ENCODE peak calls at places on chromosomes 16 and 17, in seven cellular contexts. One of them, this sample, is unnamed.

GRCh38 chr16:59148312-59148711 is 414.2 kb upstream of the GOT2 start:
- DNase-seq in DND-41: no peak
- DNase-seq in lower leg skin: peak
- DNase-seq in prostate gland: no peak
- DNase-seq in CD4-positive, CD25-positive, alpha-beta regulatory T cell: no peak
- DNase-seq in left lung: no peak
- DNase-seq in AG04449: no peak
- DNase-seq in this sample: peak

GRCh38 chr16:51989637-51990230 is 557.2 kb downstream of the TOX3 start:
- DNase-seq in DND-41: no peak
- DNase-seq in lower leg skin: peak
- DNase-seq in prostate gland: peak
- DNase-seq in CD4-positive, CD25-positive, alpha-beta regulatory T cell: no peak
- DNase-seq in left lung: no peak
- DNase-seq in AG04449: no peak
- DNase-seq in this sample: no peak

GRCh38 chr16:74726736-74727135 is 26.1 kb upstream of the MLKL start:
- DNase-seq in DND-41: peak
- DNase-seq in lower leg skin: no peak
- DNase-seq in prostate gland: no peak
- DNase-seq in CD4-positive, CD25-positive, alpha-beta regulatory T cell: no peak
- DNase-seq in left lung: no peak
- DNase-seq in AG04449: no peak
- DNase-seq in this sample: peak

GRCh38 chr17:66781135-66781534 is 53.8 kb upstream of the CACNG5 start:
- DNase-seq in DND-41: no peak
- DNase-seq in lower leg skin: no peak
- DNase-seq in prostate gland: no peak
- DNase-seq in CD4-positive, CD25-positive, alpha-beta regulatory T cell: no peak
- DNase-seq in left lung: peak
- DNase-seq in AG04449: no peak
- DNase-seq in this sample: no peak

GRCh38 chr16:84504420-84505248 is at the start of gene MEAK7:
- DNase-seq in DND-41: peak
- DNase-seq in lower leg skin: peak
- DNase-seq in prostate gland: peak
- DNase-seq in CD4-positive, CD25-positive, alpha-beta regulatory T cell: peak
- DNase-seq in left lung: peak
- DNase-seq in AG04449: peak
- DNase-seq in this sample: peak

GRCh38 chr17:45248132-45248936 is 13.6 kb downstream of the SPATA32 start:
- DNase-seq in DND-41: peak
- DNase-seq in lower leg skin: no peak
- DNase-seq in prostate gland: peak
- DNase-seq in CD4-positive, CD25-positive, alpha-beta regulatory T cell: peak
- DNase-seq in left lung: peak
- DNase-seq in AG04449: no peak
- DNase-seq in this sample: peak

GRCh38 chr16:11155284-11155806 is 100.7 kb downstream of the SOCS1 start:
- DNase-seq in DND-41: no peak
- DNase-seq in lower leg skin: no peak
- DNase-seq in prostate gland: no peak
- DNase-seq in CD4-positive, CD25-positive, alpha-beta regulatory T cell: no peak
- DNase-seq in left lung: peak
- DNase-seq in AG04449: peak
- DNase-seq in this sample: no peak

GRCh38 chr16:30658731-30659506 is 688 bp downstream of the FBRS start:
- DNase-seq in DND-41: peak
- DNase-seq in lower leg skin: peak
- DNase-seq in prostate gland: peak
- DNase-seq in CD4-positive, CD25-positive, alpha-beta regulatory T cell: no peak
- DNase-seq in left lung: peak
- DNase-seq in AG04449: peak
- DNase-seq in this sample: peak

GRCh38 chr16:19840524-19841110 is 44.0 kb downstream of the GPRC5B start:
- DNase-seq in DND-41: no peak
- DNase-seq in lower leg skin: no peak
- DNase-seq in prostate gland: no peak
- DNase-seq in CD4-positive, CD25-positive, alpha-beta regulatory T cell: no peak
- DNase-seq in left lung: no peak
- DNase-seq in AG04449: no peak
- DNase-seq in this sample: no peak

GRCh38 chr16:23842137-23842600 is 6.4 kb downstream of the PRKCB start:
- DNase-seq in DND-41: no peak
- DNase-seq in lower leg skin: no peak
- DNase-seq in prostate gland: no peak
- DNase-seq in CD4-positive, CD25-positive, alpha-beta regulatory T cell: no peak
- DNase-seq in left lung: no peak
- DNase-seq in AG04449: no peak
- DNase-seq in this sample: no peak

GRCh38 chr16:57356547-57356946 is 2.0 kb upstream of the CCL22 start:
- DNase-seq in DND-41: no peak
- DNase-seq in lower leg skin: no peak
- DNase-seq in prostate gland: no peak
- DNase-seq in CD4-positive, CD25-positive, alpha-beta regulatory T cell: no peak
- DNase-seq in left lung: no peak
- DNase-seq in AG04449: no peak
- DNase-seq in this sample: no peak

GRCh38 chr17:30380106-30380420 is 1.3 kb downstream of the CPD start:
- DNase-seq in DND-41: no peak
- DNase-seq in lower leg skin: no peak
- DNase-seq in prostate gland: no peak
- DNase-seq in CD4-positive, CD25-positive, alpha-beta regulatory T cell: no peak
- DNase-seq in left lung: no peak
- DNase-seq in AG04449: no peak
- DNase-seq in this sample: no peak

GRCh38 chr16:20203277-20203676 is 124.0 kb downstream of the GP2 start:
- DNase-seq in DND-41: no peak
- DNase-seq in lower leg skin: no peak
- DNase-seq in prostate gland: no peak
- DNase-seq in CD4-positive, CD25-positive, alpha-beta regulatory T cell: no peak
- DNase-seq in left lung: no peak
- DNase-seq in AG04449: no peak
- DNase-seq in this sample: no peak

GRCh38 chr16:60107467-60107866 is 1373.4 kb upstream of the GOT2 start:
- DNase-seq in DND-41: peak
- DNase-seq in lower leg skin: no peak
- DNase-seq in prostate gland: no peak
- DNase-seq in CD4-positive, CD25-positive, alpha-beta regulatory T cell: no peak
- DNase-seq in left lung: no peak
- DNase-seq in AG04449: no peak
- DNase-seq in this sample: no peak

GRCh38 chr17:73342549-73343167 is 30.9 kb upstream of the CDC42EP4 start:
- DNase-seq in DND-41: no peak
- DNase-seq in lower leg skin: no peak
- DNase-seq in prostate gland: no peak
- DNase-seq in CD4-positive, CD25-positive, alpha-beta regulatory T cell: no peak
- DNase-seq in left lung: no peak
- DNase-seq in AG04449: no peak
- DNase-seq in this sample: peak

GRCh38 chr16:67277999-67278772 is 1.1 kb upstream of the PLEKHG4 start:
- DNase-seq in DND-41: no peak
- DNase-seq in lower leg skin: no peak
- DNase-seq in prostate gland: no peak
- DNase-seq in CD4-positive, CD25-positive, alpha-beta regulatory T cell: no peak
- DNase-seq in left lung: no peak
- DNase-seq in AG04449: peak
- DNase-seq in this sample: peak

GRCh38 chr17:74601944-74602572 is 10.0 kb upstream of the CD300LD start:
- DNase-seq in DND-41: peak
- DNase-seq in lower leg skin: no peak
- DNase-seq in prostate gland: no peak
- DNase-seq in CD4-positive, CD25-positive, alpha-beta regulatory T cell: no peak
- DNase-seq in left lung: no peak
- DNase-seq in AG04449: no peak
- DNase-seq in this sample: peak

GRCh38 chr16:8867483-8868271 is 1.1 kb downstream of the CARHSP1 start:
- DNase-seq in DND-41: peak
- DNase-seq in lower leg skin: no peak
- DNase-seq in prostate gland: no peak
- DNase-seq in CD4-positive, CD25-positive, alpha-beta regulatory T cell: peak
- DNase-seq in left lung: no peak
- DNase-seq in AG04449: no peak
- DNase-seq in this sample: no peak

GRCh38 chr16:86448306-86448705 is 62.0 kb upstream of the FOXF1 start:
- DNase-seq in DND-41: no peak
- DNase-seq in lower leg skin: no peak
- DNase-seq in prostate gland: no peak
- DNase-seq in CD4-positive, CD25-positive, alpha-beta regulatory T cell: no peak
- DNase-seq in left lung: no peak
- DNase-seq in AG04449: no peak
- DNase-seq in this sample: no peak

GRCh38 chr16:82524939-82525338 is 101.8 kb upstream of the CDH13 start:
- DNase-seq in DND-41: no peak
- DNase-seq in lower leg skin: no peak
- DNase-seq in prostate gland: peak
- DNase-seq in CD4-positive, CD25-positive, alpha-beta regulatory T cell: no peak
- DNase-seq in left lung: no peak
- DNase-seq in AG04449: no peak
- DNase-seq in this sample: no peak

GRCh38 chr17:10119203-10120112 is 78.9 kb downstream of the GAS7 start:
- DNase-seq in DND-41: peak
- DNase-seq in lower leg skin: peak
- DNase-seq in prostate gland: peak
- DNase-seq in CD4-positive, CD25-positive, alpha-beta regulatory T cell: no peak
- DNase-seq in left lung: peak
- DNase-seq in AG04449: no peak
- DNase-seq in this sample: peak

GRCh38 chr17:1197781-1198490 is 18.2 kb upstream of the ABR start:
- DNase-seq in DND-41: peak
- DNase-seq in lower leg skin: peak
- DNase-seq in prostate gland: no peak
- DNase-seq in CD4-positive, CD25-positive, alpha-beta regulatory T cell: no peak
- DNase-seq in left lung: peak
- DNase-seq in AG04449: no peak
- DNase-seq in this sample: no peak

GRCh38 chr16:76910931-76911330 is 280.1 kb upstream of the MON1B start:
- DNase-seq in DND-41: no peak
- DNase-seq in lower leg skin: no peak
- DNase-seq in prostate gland: no peak
- DNase-seq in CD4-positive, CD25-positive, alpha-beta regulatory T cell: no peak
- DNase-seq in left lung: no peak
- DNase-seq in AG04449: peak
- DNase-seq in this sample: no peak

GRCh38 chr17:63984651-63985386 is 12.1 kb upstream of the SCN4A start:
- DNase-seq in DND-41: peak
- DNase-seq in lower leg skin: peak
- DNase-seq in prostate gland: no peak
- DNase-seq in CD4-positive, CD25-positive, alpha-beta regulatory T cell: peak
- DNase-seq in left lung: no peak
- DNase-seq in AG04449: peak
- DNase-seq in this sample: no peak

GRCh38 chr17:35948092-35948491 is 4.6 kb upstream of the LYZL6 start:
- DNase-seq in DND-41: no peak
- DNase-seq in lower leg skin: no peak
- DNase-seq in prostate gland: no peak
- DNase-seq in CD4-positive, CD25-positive, alpha-beta regulatory T cell: no peak
- DNase-seq in left lung: no peak
- DNase-seq in AG04449: no peak
- DNase-seq in this sample: no peak

GRCh38 chr17:42744283-42744805 is 496 bp downstream of the EZH1 start:
- DNase-seq in DND-41: peak
- DNase-seq in lower leg skin: peak
- DNase-seq in prostate gland: peak
- DNase-seq in CD4-positive, CD25-positive, alpha-beta regulatory T cell: peak
- DNase-seq in left lung: peak
- DNase-seq in AG04449: no peak
- DNase-seq in this sample: peak

GRCh38 chr17:64259922-64260321 is 3.1 kb downstream of the TEX2 start:
- DNase-seq in DND-41: no peak
- DNase-seq in lower leg skin: no peak
- DNase-seq in prostate gland: no peak
- DNase-seq in CD4-positive, CD25-positive, alpha-beta regulatory T cell: no peak
- DNase-seq in left lung: no peak
- DNase-seq in AG04449: no peak
- DNase-seq in this sample: no peak

GRCh38 chr17:1997146-1997586 is 28.0 kb downstream of the RTN4RL1 start:
- DNase-seq in DND-41: no peak
- DNase-seq in lower leg skin: no peak
- DNase-seq in prostate gland: peak
- DNase-seq in CD4-positive, CD25-positive, alpha-beta regulatory T cell: no peak
- DNase-seq in left lung: no peak
- DNase-seq in AG04449: no peak
- DNase-seq in this sample: no peak

GRCh38 chr16:88456356-88457292 is 3.5 kb downstream of the ZFPM1 start:
- DNase-seq in DND-41: peak
- DNase-seq in lower leg skin: no peak
- DNase-seq in prostate gland: no peak
- DNase-seq in CD4-positive, CD25-positive, alpha-beta regulatory T cell: peak
- DNase-seq in left lung: no peak
- DNase-seq in AG04449: no peak
- DNase-seq in this sample: no peak

GRCh38 chr16:79146-80054 is 1.4 kb downstream of the MPG start:
- DNase-seq in DND-41: no peak
- DNase-seq in lower leg skin: no peak
- DNase-seq in prostate gland: no peak
- DNase-seq in CD4-positive, CD25-positive, alpha-beta regulatory T cell: no peak
- DNase-seq in left lung: no peak
- DNase-seq in AG04449: no peak
- DNase-seq in this sample: no peak

GRCh38 chr16:50245417-50246298 is 20.7 kb upstream of the ADCY7 start:
- DNase-seq in DND-41: peak
- DNase-seq in lower leg skin: peak
- DNase-seq in prostate gland: no peak
- DNase-seq in CD4-positive, CD25-positive, alpha-beta regulatory T cell: peak
- DNase-seq in left lung: peak
- DNase-seq in AG04449: no peak
- DNase-seq in this sample: peak
- H3K4me3 ChIP-seq in DND-41: peak
- H3K4me3 ChIP-seq in lower leg skin: peak
- H3K4me3 ChIP-seq in prostate gland: peak
- H3K4me3 ChIP-seq in CD4-positive, CD25-positive, alpha-beta regulatory T cell: peak
- H3K4me3 ChIP-seq in left lung: peak
- H3K4me3 ChIP-seq in AG04449: peak
- H3K4me3 ChIP-seq in this sample: peak

GRCh38 chr16:50841081-50841886 is 99.4 kb downstream of the CYLD start:
- DNase-seq in DND-41: no peak
- DNase-seq in lower leg skin: no peak
- DNase-seq in prostate gland: no peak
- DNase-seq in CD4-positive, CD25-positive, alpha-beta regulatory T cell: peak
- DNase-seq in left lung: no peak
- DNase-seq in AG04449: no peak
- DNase-seq in this sample: peak
- H3K4me3 ChIP-seq in DND-41: no peak
- H3K4me3 ChIP-seq in lower leg skin: no peak
- H3K4me3 ChIP-seq in prostate gland: no peak
- H3K4me3 ChIP-seq in CD4-positive, CD25-positive, alpha-beta regulatory T cell: peak
- H3K4me3 ChIP-seq in left lung: no peak
- H3K4me3 ChIP-seq in AG04449: no peak
- H3K4me3 ChIP-seq in this sample: peak

GRCh38 chr17:49358638-49359247 is 3.3 kb downstream of the ZNF652 start:
- DNase-seq in DND-41: no peak
- DNase-seq in lower leg skin: no peak
- DNase-seq in prostate gland: no peak
- DNase-seq in CD4-positive, CD25-positive, alpha-beta regulatory T cell: peak
- DNase-seq in left lung: no peak
- DNase-seq in AG04449: no peak
- DNase-seq in this sample: no peak
- H3K4me3 ChIP-seq in DND-41: no peak
- H3K4me3 ChIP-seq in lower leg skin: no peak
- H3K4me3 ChIP-seq in prostate gland: no peak
- H3K4me3 ChIP-seq in CD4-positive, CD25-positive, alpha-beta regulatory T cell: peak
- H3K4me3 ChIP-seq in left lung: no peak
- H3K4me3 ChIP-seq in AG04449: no peak
- H3K4me3 ChIP-seq in this sample: no peak

GRCh38 chr16:68286153-68287074 is 22.1 kb downstream of the SLC7A6 start:
- DNase-seq in DND-41: peak
- DNase-seq in lower leg skin: no peak
- DNase-seq in prostate gland: no peak
- DNase-seq in CD4-positive, CD25-positive, alpha-beta regulatory T cell: peak
- DNase-seq in left lung: no peak
- DNase-seq in AG04449: no peak
- DNase-seq in this sample: no peak
- H3K4me3 ChIP-seq in DND-41: peak
- H3K4me3 ChIP-seq in lower leg skin: no peak
- H3K4me3 ChIP-seq in prostate gland: no peak
- H3K4me3 ChIP-seq in CD4-positive, CD25-positive, alpha-beta regulatory T cell: peak
- H3K4me3 ChIP-seq in left lung: no peak
- H3K4me3 ChIP-seq in AG04449: no peak
- H3K4me3 ChIP-seq in this sample: no peak